ENCODE peak calls at places on chromosomes 1 and 21, in four cellular contexts. I, X, P and D are unnamed samples. For H3K9me2 and H3K9me3, the result is how much of the 10 kb centered on the place peaks cover.

GRCh38 chr1:231628207-231628876 is 1.8 kb downstream of the DISC1 start:
- DNase-seq in I (peak), X (peak), P (peak), D (no peak)

GRCh38 chr21:35511298-35512162 is 462.4 kb upstream of the RUNX1 start:
- DNase-seq in I (no peak), X (peak), P (peak), D (no peak)

GRCh38 chr1:150560011-150560438 is 10.8 kb downstream of the ADAMTSL4 start:
- DNase-seq in I (peak), X (peak), P (peak), D (peak)

GRCh38 chr1:113975211-113975895 is 3.9 kb upstream of the OLFML3 start:
- DNase-seq in I (no peak), X (no peak), P (peak), D (no peak)

GRCh38 chr1:15489052-15489736 is 13.3 kb downstream of the CELA2B start:
- DNase-seq in I (no peak), X (no peak), P (no peak), D (no peak)

GRCh38 chr1:240295811-240296210 is 204.1 kb downstream of the FMN2 start:
- DNase-seq in I (peak), X (no peak), P (no peak), D (no peak)

GRCh38 chr1:152398812-152399698 is 15.0 kb downstream of the CRNN start:
- DNase-seq in I (peak), X (peak), P (peak), D (peak)

GRCh38 chr1:150551049-150551783 is 2.0 kb downstream of the ADAMTSL4 start:
- DNase-seq in I (peak), X (no peak), P (peak), D (no peak)

GRCh38 chr1:71080178-71080781 is 555 bp downstream of the ZRANB2 start:
- DNase-seq in I (peak), X (no peak), P (peak), D (peak)

GRCh38 chr1:190452272-190452848 is 25.3 kb downstream of the BRINP3 start:
- DNase-seq in I (no peak), X (no peak), P (no peak), D (no peak)

GRCh38 chr1:215005656-215006335 is 76.7 kb upstream of the KCNK2 start:
- DNase-seq in I (no peak), X (no peak), P (peak), D (no peak)

GRCh38 chr1:93617670-93618488 is 63.8 kb downstream of the BCAR3 start:
- DNase-seq in I (peak), X (no peak), P (no peak), D (no peak)

GRCh38 chr1:214670098-214670497 is 67.1 kb downstream of the CENPF start:
- DNase-seq in I (no peak), X (no peak), P (peak), D (no peak)

GRCh38 chr1:208010487-208011079 is 99.7 kb upstream of the CD34 start:
- DNase-seq in I (no peak), X (no peak), P (no peak), D (no peak)

GRCh38 chr1:164801246-164801731 is 242.3 kb downstream of the PBX1 start:
- DNase-seq in I (no peak), X (no peak), P (no peak), D (no peak)

GRCh38 chr1:223617671-223618070 is 47.8 kb downstream of the CAPN8 start:
- DNase-seq in I (no peak), X (no peak), P (no peak), D (no peak)

GRCh38 chr1:156947818-156948525 is 27.5 kb downstream of the LRRC71 start:
- DNase-seq in I (no peak), X (no peak), P (no peak), D (no peak)

GRCh38 chr1:80375662-80376061 is 1369.1 kb upstream of the ADGRL4 start:
- DNase-seq in I (no peak), X (peak), P (peak), D (no peak)

GRCh38 chr21:30563630-30564029 is 2.5 kb upstream of the KRTAP19-7 start:
- DNase-seq in I (no peak), X (no peak), P (no peak), D (no peak)

GRCh38 chr1:239718997-239719628 is 332.7 kb downstream of the CHRM3 start:
- DNase-seq in I (no peak), X (no peak), P (no peak), D (no peak)

GRCh38 chr1:174953657-174954435 is 45.9 kb upstream of the CACYBP start:
- DNase-seq in I (peak), X (no peak), P (no peak), D (no peak)

GRCh38 chr1:158113759-158114127 is 67.0 kb upstream of the CD1D start:
- DNase-seq in I (no peak), X (no peak), P (no peak), D (no peak)

GRCh38 chr1:99005537-99005942 is 879 bp upstream of the PLPPR5 start:
- DNase-seq in I (no peak), X (no peak), P (peak), D (no peak)

GRCh38 chr21:37164742-37165141 is 91.7 kb downstream of the TTC3 start:
- DNase-seq in I (no peak), X (no peak), P (peak), D (no peak)

GRCh38 chr1:109181085-109181806 is 32.5 kb upstream of the SARS1 start:
- DNase-seq in I (no peak), X (peak), P (peak), D (no peak)

GRCh38 chr1:77876884-77877283 is 11.5 kb upstream of the NEXN start:
- DNase-seq in I (no peak), X (peak), P (peak), D (no peak)

GRCh38 chr1:20139776-20140612 is 871 bp downstream of the PLA2G2F start:
- DNase-seq in I (no peak), X (peak), P (no peak), D (no peak)

GRCh38 chr1:2555634-2556276 is 416 bp upstream of the TNFRSF14 start:
- DNase-seq in I (no peak), X (peak), P (peak), D (peak)

GRCh38 chr21:43208561-43209332 is 39.9 kb downstream of the CRYAA start:
- DNase-seq in I (no peak), X (no peak), P (no peak), D (no peak)

GRCh38 chr1:91499904-91500755 is 521 bp upstream of the CDC7 start:
- DNase-seq in I (no peak), X (no peak), P (no peak), D (peak)

GRCh38 chr1:94925561-94926364 is 1.1 kb downstream of the CNN3 start:
- DNase-seq in I (peak), X (peak), P (peak), D (no peak)

GRCh38 chr1:171844381-171844780 is 3.1 kb downstream of the DNM3 start:
- DNase-seq in I (no peak), X (no peak), P (peak), D (no peak)

GRCh38 chr1:202860744-202861419 is 28.1 kb downstream of the RABIF start:
- DNase-seq in I (no peak), X (peak), P (peak), D (no peak)

GRCh38 chr1:61641578-61642336 is 83.2 kb downstream of the TM2D1 start:
- DNase-seq in I (peak), X (peak), P (peak), D (peak)

GRCh38 chr1:61639937-61640336 is 85.0 kb downstream of the TM2D1 start:
- DNase-seq in I (no peak), X (no peak), P (no peak), D (no peak)

GRCh38 chr1:61639218-61639617 is 85.7 kb downstream of the TM2D1 start:
- DNase-seq in I (peak), X (no peak), P (no peak), D (no peak)

GRCh38 chr1:61641171-61641570 is 83.8 kb downstream of the TM2D1 start:
- DNase-seq in I (no peak), X (no peak), P (no peak), D (no peak)

DNA sequence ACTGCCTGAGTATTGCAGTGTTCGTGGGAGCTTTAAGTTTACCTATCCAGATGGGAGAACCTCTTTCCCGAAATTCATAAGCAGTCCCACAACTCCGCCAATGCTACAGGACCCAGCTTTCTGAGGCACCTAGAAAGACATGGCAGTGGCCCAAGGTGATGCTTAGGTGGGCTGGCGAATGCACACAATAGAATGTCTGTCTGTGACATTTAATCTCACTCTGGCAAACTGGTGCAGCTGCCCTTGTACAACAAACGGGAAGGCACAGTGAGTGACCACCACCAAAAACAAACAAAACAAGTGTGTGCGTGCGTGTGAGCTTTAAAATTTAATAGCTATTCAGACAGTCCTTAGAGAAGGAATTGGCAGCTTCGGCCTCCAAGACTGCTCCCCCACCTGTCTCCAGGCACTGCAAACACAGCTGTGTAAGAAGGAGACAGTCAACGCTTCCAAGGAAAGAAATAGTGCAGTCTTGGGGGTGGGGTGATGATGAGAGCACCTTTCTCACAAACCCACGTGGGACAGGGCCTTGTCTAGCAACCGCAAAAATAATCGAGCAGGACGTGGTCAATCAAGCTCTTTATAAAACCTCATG is 84.3 kb downstream of the TM2D1 start:
- DNase-seq in I (peak), X (no peak), P (no peak), D (no peak)
- H3K4me2 ChIP-seq in I (peak), X (no peak), P (no peak), D (no peak)

GRCh38 chr1:211576717-211577116 is 2.2 kb downstream of the SLC30A1 start:
- DNase-seq in I (no peak), X (no peak), P (no peak), D (no peak)

GRCh38 chr1:211577277-211577825 is 1.6 kb downstream of the SLC30A1 start:
- DNase-seq in I (no peak), X (peak), P (no peak), D (no peak)

GRCh38 chr1:211571998-211572397 is 7.0 kb downstream of the SLC30A1 start:
- DNase-seq in I (no peak), X (no peak), P (no peak), D (no peak)

GRCh38 chr1:211577826-211578639 is 928 bp downstream of the SLC30A1 start:
- DNase-seq in I (peak), X (peak), P (peak), D (peak)

GRCh38 chr1:211574705-211575104 is 4.3 kb downstream of the SLC30A1 start:
- DNase-seq in I (no peak), X (peak), P (peak), D (no peak)
- H3K9me2 ChIP-seq in I (under half), X (under half), P (under half), D (under half)

GRCh38 chr1:49552101-49552500 is 471.7 kb downstream of the AGBL4 start:
- DNase-seq in I (no peak), X (no peak), P (no peak), D (no peak)

GRCh38 chr1:49556676-49557234 is 467.0 kb downstream of the AGBL4 start:
- DNase-seq in I (no peak), X (no peak), P (no peak), D (no peak)
- H3K9me3 ChIP-seq in I (under half), X (under half), P (under half), D (under half)

GRCh38 chr1:168623003-168623828 is 46.8 kb downstream of the XCL1 start:
- DNase-seq in I (no peak), X (peak), P (peak), D (no peak)
- H3K4me2 ChIP-seq in I (no peak), X (peak), P (peak), D (no peak)